ENCODE peak calls at places on chromosomes 1 and 21, in seven cellular contexts. O, C, D, J, G, T and L are unnamed samples.

GRCh38 chr1:21012937-21013336 is 163.8 kb downstream of the EIF4G3 start:
- DNase-seq in C (no peak), O (no peak), T (no peak), D (no peak), J (no peak), G (peak; percentile 66), L (no peak)

GRCh38 chr1:180385144-180385543 is 117.2 kb downstream of the ACBD6 start:
- DNase-seq in D (no peak), T (no peak), O (no peak), C (no peak), J (no peak), G (no peak), L (no peak)

GRCh38 chr1:208614610-208615009 is 370.4 kb upstream of the PLXNA2 start:
- DNase-seq in G (no peak), C (no peak), D (no peak), J (no peak), O (no peak), T (no peak), L (no peak)

GRCh38 chr1:58561635-58562034 is 15.1 kb upstream of the OMA1 start:
- DNase-seq in T (no peak), D (no peak), G (no peak), C (no peak), O (no peak), J (no peak), L (no peak)

GRCh38 chr1:234887026-234887910 is 241.4 kb downstream of the TOMM20 start:
- DNase-seq in D (no peak), O (no peak), T (no peak), C (no peak), J (no peak), G (no peak), L (no peak)

GRCh38 chr1:4000811-4001251 is 100.8 kb upstream of the C1orf174 start:
- DNase-seq in D (no peak), C (no peak), T (no peak), J (no peak), O (no peak), G (no peak), L (no peak)

GRCh38 chr21:43208561-43209332 is 39.9 kb downstream of the CRYAA start:
- DNase-seq in D (no peak), T (no peak), O (no peak), G (no peak), C (no peak), J (no peak), L (no peak)

GRCh38 chr1:94623560-94624148 is 82.1 kb upstream of the F3 start:
- DNase-seq in T (no peak), G (no peak), O (no peak), C (no peak), J (no peak), D (no peak), L (no peak)

GRCh38 chr1:147757015-147757990 is 3.1 kb downstream of the GJA5 start:
- DNase-seq in J (no peak), T (no peak), D (no peak), G (no peak), C (no peak), O (no peak), L (no peak)

GRCh38 chr21:38467369-38467768 is 30.9 kb downstream of the ERG start:
- DNase-seq in D (no peak), C (no peak), O (no peak), T (no peak), J (no peak), G (no peak), L (no peak)

GRCh38 chr21:38470762-38471161 is 27.5 kb downstream of the ERG start:
- DNase-seq in O (no peak), G (no peak), D (no peak), C (no peak), T (no peak), J (no peak), L (no peak)

GRCh38 chr21:38467911-38468310 is 30.4 kb downstream of the ERG start:
- DNase-seq in O (no peak), D (no peak), T (no peak), J (no peak), C (no peak), G (no peak), L (no peak)

GRCh38 chr21:38471766-38472165 is 26.5 kb downstream of the ERG start:
- DNase-seq in C (no peak), J (no peak), T (no peak), O (no peak), D (no peak), G (no peak), L (no peak)

DNA sequence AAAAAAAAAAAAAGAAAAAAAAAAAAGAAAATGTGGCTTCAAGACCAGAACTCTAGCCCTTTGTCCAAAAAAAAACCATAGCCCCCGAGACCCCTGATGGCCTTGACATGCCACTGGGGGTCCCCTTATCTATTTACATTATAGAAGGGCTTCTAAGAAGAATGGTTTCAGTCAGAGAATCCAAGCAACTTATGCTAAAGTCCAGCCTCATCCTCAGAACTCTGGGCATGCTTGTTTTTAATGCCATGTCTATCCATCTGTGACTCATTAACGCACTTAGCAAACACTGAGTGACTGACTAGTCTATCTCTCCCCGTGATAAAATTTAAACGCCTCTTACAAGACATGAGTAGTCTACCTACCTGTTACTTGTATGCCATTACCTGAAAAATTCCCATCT is 29.3 kb downstream of the ERG start:
- DNase-seq in O (peak; percentile 68), J (no peak), C (no peak), D (no peak), G (no peak), T (no peak), L (no peak)
- TF ChIP-seq JUND in O (no peak), J (no peak), C (no peak), D (no peak), G (no peak), T (no peak), L (no peak)

GRCh38 chr1:165827199-165828102 is at the start of gene UCK2:
- DNase-seq in T (peak; percentile 56), J (peak; percentile 58), O (peak; percentile 71), D (peak; percentile 91), G (peak; percentile 95), C (no peak), L (peak; percentile 97)

GRCh38 chr1:165826565-165826964 is 849 bp upstream of the UCK2 start:
- DNase-seq in D (no peak), O (no peak), C (no peak), T (no peak), G (no peak), J (no peak), L (no peak)

GRCh38 chr1:165829888-165830287 is 2.5 kb downstream of the UCK2 start:
- DNase-seq in D (no peak), G (no peak), T (no peak), C (no peak), O (no peak), J (no peak), L (no peak)

GRCh38 chr1:165828581-165829329 is 1.3 kb downstream of the UCK2 start:
- DNase-seq in C (no peak), O (peak; percentile 82), T (no peak), G (peak; percentile 82), J (peak; percentile 58), D (peak; percentile 61), L (peak; percentile 90)

DNA sequence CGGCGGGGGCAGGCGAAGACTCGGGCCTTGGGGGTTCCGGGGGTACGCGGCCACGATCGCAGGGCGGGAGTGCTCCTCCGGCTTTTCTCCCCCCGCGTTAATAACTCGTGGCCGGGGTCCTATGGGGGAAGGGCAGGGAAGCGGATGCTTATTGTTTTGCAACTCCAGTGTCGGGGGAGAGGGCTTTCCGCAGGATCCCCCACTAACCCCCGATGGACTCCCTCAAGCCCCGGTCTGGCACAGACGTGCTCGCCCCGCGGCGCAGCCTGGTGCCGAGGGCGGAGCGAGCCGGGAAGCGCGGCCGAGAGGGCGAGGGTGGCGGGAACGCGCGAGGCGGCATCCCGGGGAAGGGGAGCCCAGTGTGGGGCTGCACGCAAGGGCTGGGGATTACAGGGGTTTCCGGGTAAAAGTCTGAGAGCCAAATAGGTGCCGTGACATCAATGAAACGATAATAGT is 717 bp downstream of the UCK2 start:
- DNase-seq in C (no peak), J (no peak), O (peak; percentile 21), D (no peak), T (no peak), G (peak; percentile 83), L (peak; percentile 57)
- TF ChIP-seq JUND in C (peak; percentile 4), J (no peak), O (no peak), D (no peak), T (no peak), G (no peak), L (no peak)

GRCh38 chr1:227465256-227465655 is 98.1 kb upstream of the ZNF678 start:
- DNase-seq in J (no peak), T (no peak), D (no peak), O (no peak), C (no peak), G (no peak), L (no peak)
- TF ChIP-seq JUND in J (no peak), T (no peak), D (no peak), O (no peak), C (no peak), G (no peak), L (no peak)

GRCh38 chr1:116556289-116557006 is 14.4 kb downstream of the CD58 start:
- DNase-seq in G (no peak), T (no peak), D (peak; percentile 58), J (peak; percentile 92), C (peak; percentile 96), O (no peak), L (no peak)
- TF ChIP-seq JUND in G (no peak), T (no peak), D (peak; percentile 79), J (peak; percentile 69), C (peak; percentile 39), O (no peak), L (no peak)

GRCh38 chr21:37370152-37371040 is 3.8 kb downstream of the DYRK1A start:
- DNase-seq in T (no peak), D (no peak), G (no peak), C (no peak), J (no peak), O (no peak), L (no peak)
- TF ChIP-seq JUND in T (no peak), D (peak; percentile 40), G (no peak), C (no peak), J (no peak), O (no peak), L (no peak)

GRCh38 chr1:184624626-184625025 is 130.0 kb downstream of the EDEM3 start:
- DNase-seq in T (no peak), C (no peak), G (no peak), O (no peak), D (no peak), J (no peak), L (no peak)
- TF ChIP-seq JUND in T (peak; percentile 17), C (no peak), G (no peak), O (no peak), D (no peak), J (no peak), L (no peak)

GRCh38 chr1:232409584-232409983 is 220.3 kb downstream of the SIPA1L2 start:
- DNase-seq in T (no peak), C (no peak), O (no peak), J (no peak), D (no peak), G (no peak), L (no peak)

GRCh38 chr1:232404981-232405380 is 225.0 kb downstream of the SIPA1L2 start:
- DNase-seq in T (no peak), C (no peak), G (no peak), D (no peak), O (no peak), J (no peak), L (no peak)

GRCh38 chr1:232403017-232403714 is 226.8 kb downstream of the SIPA1L2 start:
- DNase-seq in O (no peak), D (no peak), J (no peak), T (no peak), C (no peak), G (no peak), L (no peak)

GRCh38 chr1:232407120-232407519 is 222.8 kb downstream of the SIPA1L2 start:
- DNase-seq in J (no peak), C (no peak), T (no peak), O (no peak), G (no peak), D (no peak), L (no peak)

GRCh38 chr1:232404227-232404626 is 225.7 kb downstream of the SIPA1L2 start:
- DNase-seq in O (no peak), D (no peak), C (no peak), T (no peak), J (no peak), G (no peak), L (no peak)
- TF ChIP-seq JUND in O (no peak), D (no peak), C (no peak), T (no peak), J (no peak), G (no peak), L (no peak)